ENCODE peak calls at places on chromosomes 13 and 19, in six cellular contexts. X is stomach, S is suprapubic skin, E is esophagus squamous epithelium, P is Peyer's patch, I is transverse colon. V is an unnamed sample.

GRCh38 chr19:13004273-13004672 is 9.0 kb downstream of the NFIX start:
- DNase-seq in X (peak; percentile 72), E (no peak), I (peak; percentile 66), P (peak; percentile 69), S (no peak), V (no peak)

GRCh38 chr19:633786-634639 is 676 bp upstream of the POLRMT start:
- DNase-seq in I (no peak), E (no peak), S (no peak), X (no peak), P (no peak), V (no peak)

GRCh38 chr19:48480151-48480475 is 10.9 kb downstream of the CYTH2 start:
- DNase-seq in S (no peak), P (no peak), E (no peak), I (peak; percentile 57), X (peak; percentile 49), V (peak; percentile 68)

GRCh38 chr19:447816-448546 is 12.9 kb downstream of the SHC2 start:
- DNase-seq in P (no peak), S (no peak), E (no peak), I (peak; percentile 17), X (no peak), V (no peak)

GRCh38 chr19:56837892-56838679 is 2.4 kb downstream of the PEG3 start:
- DNase-seq in P (no peak), E (no peak), S (peak; percentile 83), I (peak; percentile 23), X (no peak), V (peak; percentile 83)

GRCh38 chr13:79194272-79194671 is 211.8 kb downstream of the RBM26 start:
- DNase-seq in X (no peak), S (no peak), E (no peak), I (peak; percentile 8), P (no peak), V (no peak)

GRCh38 chr13:30119476-30119875 is 187.9 kb downstream of the KATNAL1 start:
- DNase-seq in I (peak; percentile 30), E (no peak), S (no peak), X (no peak), P (no peak), V (no peak)

GRCh38 chr19:5246554-5247155 is 94.0 kb downstream of the PTPRS start:
- DNase-seq in I (no peak), X (no peak), P (no peak), S (no peak), E (no peak), V (no peak)

GRCh38 chr13:84870190-84870589 is 929.0 kb downstream of the SLITRK6 start:
- DNase-seq in P (no peak), I (no peak), E (no peak), S (no peak), X (no peak), V (no peak)

GRCh38 chr13:27792393-27793218 is at the start of gene GSX1:
- DNase-seq in E (no peak), S (no peak), X (peak; percentile 72), I (peak; percentile 52), P (peak; percentile 64), V (peak; percentile 77)

GRCh38 chr13:28494861-28495585 is at the start of gene FLT1:
- DNase-seq in E (no peak), S (no peak), X (peak; percentile 27), I (no peak), P (no peak), V (peak; percentile 56)

GRCh38 chr19:40608957-40609356 is 7.8 kb downstream of the LTBP4 start:
- DNase-seq in E (no peak), X (no peak), S (no peak), P (no peak), I (no peak), V (no peak)

GRCh38 chr19:54201980-54202379 is 1.3 kb downstream of the RPS9 start:
- DNase-seq in I (no peak), P (no peak), X (no peak), S (no peak), E (no peak), V (no peak)

GRCh38 chr13:98508280-98509074 is 68.4 kb downstream of the STK24 start:
- DNase-seq in S (no peak), P (no peak), X (no peak), I (no peak), E (no peak), V (no peak)

GRCh38 chr19:17860331-17860992 is 752 bp downstream of the RPL18A start:
- DNase-seq in S (no peak), X (no peak), E (no peak), I (no peak), P (no peak), V (no peak)

GRCh38 chr19:17861542-17862402 is 2.1 kb downstream of the RPL18A start:
- DNase-seq in X (no peak), E (no peak), S (no peak), I (no peak), P (no peak), V (no peak)

GRCh38 chr19:17863520-17864182 is 3.9 kb downstream of the RPL18A start:
- DNase-seq in E (no peak), X (no peak), S (no peak), I (no peak), P (no peak), V (peak; percentile 84)

GRCh38 chr19:17860993-17861360 is 1.3 kb downstream of the RPL18A start:
- DNase-seq in S (no peak), E (no peak), P (no peak), X (no peak), I (no peak), V (no peak)

DNA sequence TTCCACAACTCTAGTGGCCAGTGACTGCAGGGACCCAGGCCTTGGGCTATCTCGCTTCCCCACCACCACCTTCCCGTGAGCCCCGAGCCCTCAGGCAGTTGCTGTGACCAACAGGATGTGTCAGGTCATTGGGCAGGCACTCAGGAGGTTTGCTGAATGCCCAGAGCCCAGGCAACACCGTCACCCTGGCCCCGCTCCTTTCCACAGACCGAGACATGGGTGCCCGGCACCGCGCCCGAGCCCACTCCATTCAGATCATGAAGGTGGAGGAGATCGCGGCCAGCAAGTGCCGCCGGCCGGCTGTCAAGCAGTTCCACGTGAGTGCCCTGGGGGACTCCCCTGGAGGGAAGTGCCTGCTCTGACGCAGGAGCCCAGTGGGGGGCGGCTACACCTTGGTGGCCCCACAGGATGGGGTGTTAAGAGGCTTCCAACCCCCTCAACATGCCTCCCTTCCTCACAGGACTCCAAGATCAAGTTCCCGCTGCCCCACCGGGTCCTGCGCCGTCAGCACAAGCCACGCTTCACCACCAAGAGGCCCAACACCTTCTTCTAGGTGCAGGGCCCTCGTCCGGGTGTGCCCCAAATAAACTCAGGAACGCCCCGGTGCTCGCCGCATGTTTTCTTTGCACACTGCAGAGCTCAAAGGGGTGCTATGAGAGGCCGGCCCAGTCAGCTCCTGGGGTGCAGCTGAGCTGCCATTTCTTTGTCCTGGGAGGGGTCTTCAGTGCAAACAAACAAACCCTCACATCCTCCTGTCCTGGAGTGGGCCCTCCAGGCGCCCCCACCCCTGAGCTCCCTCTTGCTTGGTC is 3.2 kb downstream of the RPL18A start:
- DNase-seq in X (no peak), S (no peak), E (no peak), I (no peak), P (no peak), V (no peak)
- TF ChIP-seq POLR2A in X (no peak), S (no peak), E (no peak), I (no peak), P (no peak), V (no peak)

GRCh38 chr19:3405261-3405653 is 38.9 kb downstream of the NFIC start:
- DNase-seq in I (no peak), X (no peak), E (no peak), S (no peak), P (no peak), V (no peak)
- H3K27ac ChIP-seq in I (peak overlapping the region; percentile 96), X (peak overlapping the region; percentile 100), E (peak overlapping the region; percentile 95), S (peak overlapping the region; percentile 100), P (peak overlapping the region; percentile 99), V (peak overlapping the region; percentile 100)

GRCh38 chr13:40564342-40564997 is 102.0 kb downstream of the FOXO1 start:
- DNase-seq in I (no peak), E (no peak), P (no peak), S (no peak), X (no peak), V (peak; percentile 24)

GRCh38 chr13:40562975-40563349 is 103.5 kb downstream of the FOXO1 start:
- DNase-seq in S (no peak), E (no peak), X (no peak), P (no peak), I (no peak), V (no peak)

GRCh38 chr13:40558656-40559055 is 107.8 kb downstream of the FOXO1 start:
- DNase-seq in E (no peak), I (no peak), P (no peak), X (no peak), S (no peak), V (peak; percentile 33)

GRCh38 chr13:40563350-40564125 is 102.9 kb downstream of the FOXO1 start:
- DNase-seq in P (no peak), I (no peak), E (no peak), S (no peak), X (no peak), V (peak; percentile 80)

GRCh38 chr13:40559915-40560314 is 106.5 kb downstream of the FOXO1 start:
- DNase-seq in E (no peak), P (no peak), I (no peak), X (no peak), S (no peak), V (no peak)
- H3K4me1 ChIP-seq in E (peaks cover 5% of the 10 kb centered on the region), P (peaks cover 15% of the 10 kb centered on the region), I (peaks cover 42% of the 10 kb centered on the region), X (peaks cover 28% of the 10 kb centered on the region), S (peaks cover 39% of the 10 kb centered on the region), V (peaks cover 26% of the 10 kb centered on the region)

GRCh38 chr19:1645299-1645698 is 7.1 kb downstream of the TCF3 start:
- DNase-seq in E (no peak), S (no peak), P (no peak), I (no peak), X (no peak), V (no peak)

GRCh38 chr19:1647664-1648155 is 4.7 kb downstream of the TCF3 start:
- DNase-seq in E (no peak), I (no peak), X (no peak), P (no peak), S (no peak), V (no peak)

GRCh38 chr19:1646149-1646930 is 6.1 kb downstream of the TCF3 start:
- DNase-seq in E (no peak), P (no peak), I (no peak), X (no peak), S (no peak), V (peak; percentile 5)

GRCh38 chr19:1648156-1648925 is 4.1 kb downstream of the TCF3 start:
- DNase-seq in X (no peak), S (no peak), E (no peak), P (no peak), I (peak; percentile 61), V (no peak)

DNA sequence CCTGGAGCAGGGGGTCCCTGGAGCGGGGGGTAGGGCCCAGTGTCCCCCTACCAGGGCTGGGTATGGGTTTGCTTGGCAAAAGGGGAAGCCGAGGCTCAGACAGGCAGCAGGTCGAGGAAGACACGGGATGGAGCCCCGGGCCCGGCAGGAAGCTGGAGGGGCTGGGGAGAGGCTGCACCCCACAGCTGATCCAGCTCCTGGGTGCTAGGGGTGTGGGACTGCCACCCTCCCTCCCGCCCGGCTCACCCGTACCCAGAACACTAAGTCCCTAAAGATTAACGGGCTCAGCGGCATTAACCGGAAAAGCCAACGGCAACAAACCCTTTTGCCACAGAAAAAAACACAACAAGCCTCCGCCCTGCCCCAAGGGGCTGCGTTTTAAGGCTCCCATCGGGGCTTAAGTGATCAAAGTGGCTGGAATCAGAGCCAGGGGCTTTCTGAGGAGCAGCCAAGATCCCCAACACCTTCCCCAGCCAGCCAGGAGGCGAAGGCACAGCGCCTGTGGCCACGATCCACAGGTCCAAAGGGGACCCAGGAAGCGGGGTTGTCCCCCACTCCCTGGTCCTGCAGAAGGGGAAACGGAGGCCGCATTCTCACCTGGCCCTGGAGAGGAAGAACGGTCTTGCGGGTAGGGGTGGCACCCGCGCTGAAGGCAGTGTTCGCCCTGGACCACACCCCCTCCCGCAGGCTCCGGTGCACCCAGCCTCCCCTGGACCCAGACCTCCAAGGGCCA is 5.3 kb downstream of the TCF3 start:
- DNase-seq in S (no peak), X (no peak), P (no peak), I (no peak), E (no peak), V (no peak)
- TF ChIP-seq POLR2A in S (no peak), X (no peak), P (no peak), I (no peak), E (no peak), V (no peak)

V was measured in adrenal gland.